ENCODE peak calls at places on chromosomes 7 and 10, in six cellular contexts. F is psoas muscle, L is cardiac fibroblast, W is type B pancreatic cell, M is fibroblast of lung, E is ovary. Z is an unnamed sample.

GRCh38 chr10:91251430-91252056 is 31.1 kb downstream of the PCGF5 start:
- DNase-seq in F (peak), L (peak), M (peak), W (no peak), E (peak), Z (peak)

GRCh38 chr10:14604181-14605142 is 170.2 kb downstream of the FAM107B start:
- DNase-seq in W (peak), F (peak), L (peak), E (peak), M (peak), Z (peak)

GRCh38 chr7:55309040-55309991 is 55.8 kb upstream of the LANCL2 start:
- DNase-seq in F (no peak), W (no peak), M (peak), E (no peak), L (peak), Z (peak)

GRCh38 chr7:94417261-94417660 is 22.6 kb downstream of the COL1A2 start:
- DNase-seq in F (no peak), W (no peak), L (peak), E (no peak), M (no peak), Z (no peak)

GRCh38 chr7:52197234-52197633 is 838.2 kb upstream of the POM121L12 start:
- DNase-seq in W (no peak), M (no peak), F (no peak), E (no peak), L (no peak), Z (no peak)

GRCh38 chr10:11382187-11382586 is 229.3 kb downstream of the USP6NL start:
- DNase-seq in L (no peak), W (no peak), F (no peak), E (no peak), M (no peak), Z (no peak)

GRCh38 chr7:22858640-22859561 is 36.3 kb upstream of the TOMM7 start:
- DNase-seq in F (no peak), E (no peak), L (peak), M (peak), W (no peak), Z (peak)

GRCh38 chr7:55172881-55173609 is 154.2 kb downstream of the EGFR start:
- DNase-seq in F (no peak), M (no peak), L (no peak), W (no peak), E (no peak), Z (no peak)

GRCh38 chr10:124290095-124290795 is 128.5 kb downstream of the OAT start:
- DNase-seq in M (peak), E (no peak), W (peak), L (peak), F (no peak), Z (peak)

GRCh38 chr10:94123253-94123995 is 129.7 kb downstream of the PLCE1 start:
- DNase-seq in L (peak), W (no peak), E (no peak), F (no peak), M (peak), Z (peak)

GRCh38 chr10:130992802-130993523 is 318.6 kb downstream of the TCERG1L start:
- DNase-seq in M (no peak), W (no peak), F (no peak), L (no peak), E (no peak), Z (no peak)

GRCh38 chr7:134034652-134035051 is 92.5 kb upstream of the LRGUK start:
- DNase-seq in M (no peak), W (no peak), L (no peak), E (no peak), F (no peak), Z (no peak)

GRCh38 chr7:151416135-151416740 is 6.4 kb upstream of the WDR86 start:
- DNase-seq in W (no peak), E (no peak), M (no peak), F (no peak), L (no peak), Z (no peak)

GRCh38 chr7:133887459-133887858 is 239.7 kb upstream of the LRGUK start:
- DNase-seq in M (peak), E (no peak), F (no peak), W (no peak), L (no peak), Z (peak)

GRCh38 chr7:42964849-42965805 is 33.0 kb downstream of the MRPL32 start:
- DNase-seq in E (no peak), W (no peak), L (peak), F (no peak), M (peak), Z (peak)

GRCh38 chr7:148337566-148337965 is 253.0 kb upstream of the C7orf33 start:
- DNase-seq in W (no peak), E (no peak), L (no peak), M (no peak), F (no peak), Z (no peak)

GRCh38 chr7:64686493-64687184 is 20.7 kb downstream of the ZNF107 start:
- DNase-seq in L (no peak), W (no peak), M (no peak), F (no peak), E (no peak), Z (no peak)

GRCh38 chr7:76386691-76387260 is 22.7 kb downstream of the SSC4D start:
- DNase-seq in F (peak), E (no peak), M (peak), L (peak), W (no peak), Z (no peak)

GRCh38 chr7:68321776-68322496 is 1276.3 kb upstream of the AUTS2 start:
- DNase-seq in M (peak), L (no peak), E (peak), W (no peak), F (no peak), Z (no peak)

GRCh38 chr10:125720002-125720382 is 483 bp downstream of the EDRF1 start:
- DNase-seq in M (peak), W (no peak), L (peak), E (no peak), F (no peak), Z (peak)

GRCh38 chr10:113880236-113880635 is 25.8 kb downstream of the NHLRC2 start:
- DNase-seq in W (no peak), L (peak), E (no peak), F (no peak), M (peak), Z (no peak)

GRCh38 chr7:33661430-33662160 is 243.7 kb upstream of the BMPER start:
- DNase-seq in E (no peak), F (no peak), M (no peak), L (no peak), W (no peak), Z (no peak)
- TF ChIP-seq CTCF in E (no peak), F (no peak), M (no peak), L (no peak), W (no peak), Z (no peak)

DNA sequence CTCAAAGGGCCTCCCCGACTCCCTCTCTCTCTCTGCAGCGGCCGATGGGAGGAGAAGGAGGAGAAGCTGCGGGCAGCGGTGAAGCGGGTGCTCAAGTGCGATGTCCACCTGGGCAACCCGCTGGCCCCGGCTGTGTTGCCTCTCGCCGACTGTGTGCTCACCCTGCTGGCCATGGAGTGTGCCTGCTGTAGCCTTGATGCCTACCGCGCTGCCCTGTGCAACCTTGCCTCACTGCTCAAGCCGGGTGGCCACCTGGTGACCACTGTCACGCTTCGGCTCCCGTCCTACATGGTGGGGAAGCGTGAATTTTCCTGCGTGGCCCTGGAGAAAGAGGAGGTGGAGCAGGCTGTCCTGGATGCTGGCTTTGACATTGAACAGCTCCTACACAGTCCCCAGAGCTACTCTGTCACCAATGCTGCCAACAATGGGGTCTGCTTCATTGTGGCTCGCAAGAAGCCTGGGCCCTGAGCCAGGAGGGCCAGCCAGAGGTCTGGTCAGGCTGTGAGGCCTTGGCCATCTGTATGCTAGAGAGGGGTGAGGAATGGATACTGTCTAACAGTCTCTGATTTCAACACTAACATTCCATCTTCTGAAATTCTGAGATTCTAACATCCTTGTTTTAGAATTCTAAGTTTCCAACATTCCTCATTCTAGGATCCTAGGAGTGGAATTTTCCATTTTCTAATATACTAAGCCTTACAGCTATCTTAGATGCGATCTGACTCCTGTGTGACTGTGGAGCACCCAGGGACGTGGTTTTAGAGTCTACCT is 3.6 kb downstream of the INMT start:
- DNase-seq in F (peak), M (peak), L (no peak), W (no peak), E (no peak), Z (peak)
- TF ChIP-seq CTCF in F (no peak), M (no peak), L (no peak), W (no peak), E (no peak), Z (no peak)

GRCh38 chr7:374706-375490 is 84.9 kb downstream of the FOXL3 start:
- DNase-seq in M (no peak), F (no peak), W (peak), E (peak), L (no peak), Z (no peak)

GRCh38 chr7:373818-374705 is 84.1 kb downstream of the FOXL3 start:
- DNase-seq in E (peak), M (no peak), L (no peak), W (no peak), F (no peak), Z (no peak)

GRCh38 chr7:371779-372545 is 82.0 kb downstream of the FOXL3 start:
- DNase-seq in W (no peak), E (no peak), L (no peak), F (peak), M (no peak), Z (no peak)

GRCh38 chr7:372546-372938 is 82.6 kb downstream of the FOXL3 start:
- DNase-seq in W (no peak), F (no peak), L (no peak), E (no peak), M (no peak), Z (no peak)

GRCh38 chr7:372939-373791 is 83.2 kb downstream of the FOXL3 start:
- DNase-seq in E (peak), W (no peak), L (no peak), M (peak), F (no peak), Z (no peak)
- TF ChIP-seq CTCF in E (no peak), W (no peak), L (no peak), M (no peak), F (no peak), Z (no peak)

DNA sequence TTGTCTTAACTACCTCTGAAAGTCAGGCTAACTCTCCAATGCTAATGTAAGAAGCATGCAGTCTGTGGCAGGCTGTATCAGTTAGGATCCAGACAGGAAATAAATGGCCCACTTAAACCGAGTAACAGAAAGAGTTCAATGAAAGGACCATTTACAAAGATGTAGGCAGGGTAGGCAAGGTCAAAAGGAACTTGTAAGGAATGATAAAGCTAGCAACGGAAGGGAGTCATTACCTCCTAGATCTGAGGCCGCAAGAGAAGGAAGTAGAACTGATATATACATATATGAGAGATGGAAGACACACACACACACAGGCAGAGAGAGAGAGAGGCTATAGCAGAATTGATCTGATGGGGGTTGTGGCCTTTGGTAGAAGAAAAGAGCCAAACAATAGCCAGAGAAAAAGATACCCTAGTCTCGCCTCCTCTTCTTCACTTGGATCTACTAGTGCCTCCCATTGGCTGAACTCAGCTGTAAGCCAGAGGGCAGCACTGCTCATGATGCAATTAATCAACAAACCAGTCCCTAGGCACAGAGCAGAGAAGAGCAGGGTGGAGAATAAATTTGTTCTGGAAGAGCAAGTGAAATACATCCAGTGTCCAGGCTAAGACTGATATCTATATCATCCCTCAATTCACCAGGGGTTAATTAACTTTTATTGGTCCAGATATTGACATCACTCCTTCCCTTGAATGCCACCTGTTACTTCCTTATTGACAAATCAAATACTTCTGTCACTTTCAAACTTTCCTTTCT is 91.2 kb downstream of the LSMEM1 start:
- DNase-seq in W (no peak), F (no peak), E (no peak), L (no peak), M (no peak), Z (no peak)
- TF ChIP-seq CTCF in W (no peak), F (no peak), E (no peak), L (no peak), M (no peak), Z (peak)

DNA sequence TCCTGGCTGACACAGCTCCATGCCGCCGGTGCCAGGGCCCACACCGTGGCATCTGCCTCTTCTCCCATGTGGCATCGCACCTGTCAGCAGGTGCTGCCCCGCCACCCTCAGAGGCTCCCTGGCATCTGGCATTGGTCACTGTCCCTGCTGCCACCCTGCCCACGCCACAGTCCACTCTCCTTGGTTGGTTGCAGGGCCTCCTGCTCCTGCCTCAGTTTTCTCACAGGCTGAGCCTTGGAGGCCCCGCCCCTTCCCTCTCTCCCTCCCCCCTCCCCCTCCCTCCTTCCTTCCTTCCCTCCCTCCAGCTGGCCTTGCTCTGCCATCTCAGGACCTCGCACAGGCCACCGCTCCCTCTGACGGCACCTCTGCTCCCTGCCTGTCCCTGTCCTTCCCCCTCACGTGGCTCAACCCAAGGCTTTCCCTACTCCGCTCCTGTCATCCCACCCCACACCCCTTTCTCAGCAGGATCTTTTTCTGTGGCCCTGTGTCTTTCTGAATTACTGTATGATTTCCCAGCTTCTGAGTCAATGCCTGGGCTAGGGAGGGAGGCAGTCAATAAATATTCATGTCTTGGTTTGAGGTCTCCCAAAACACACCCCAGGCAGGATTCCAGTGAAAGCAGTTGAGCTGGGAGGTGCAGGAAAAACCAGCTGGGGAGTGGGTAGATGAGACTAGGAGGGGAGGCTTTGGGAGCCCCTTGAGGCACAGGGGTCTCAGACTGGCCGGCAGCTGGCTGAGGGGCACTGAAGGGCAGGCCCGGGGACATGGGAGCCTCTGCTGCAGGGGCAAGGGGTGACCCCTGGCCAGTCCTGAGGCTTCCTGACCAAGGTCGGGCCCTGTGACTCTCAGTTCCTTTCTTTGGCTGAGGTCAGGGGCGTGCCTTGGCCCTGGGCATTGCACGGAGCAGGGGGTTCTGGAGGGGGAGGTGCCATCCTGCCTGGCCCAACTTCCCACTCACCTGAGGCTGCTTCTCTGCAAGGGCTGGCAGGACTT is 87.6 kb downstream of the INPP5A start:
- DNase-seq in F (no peak), E (peak), W (no peak), M (no peak), L (no peak), Z (no peak)
- TF ChIP-seq CTCF in F (no peak), E (no peak), W (no peak), M (no peak), L (no peak), Z (no peak)

GRCh38 chr7:128916643-128916915 is 6.1 kb upstream of the KCP start:
- DNase-seq in F (no peak), M (no peak), E (no peak), W (no peak), L (no peak), Z (no peak)

GRCh38 chr7:128913856-128914565 is 3.5 kb upstream of the KCP start:
- DNase-seq in L (no peak), F (no peak), E (no peak), M (no peak), W (no peak), Z (no peak)

GRCh38 chr7:128915271-128915819 is 4.8 kb upstream of the KCP start:
- DNase-seq in E (no peak), F (no peak), M (no peak), W (no peak), L (no peak), Z (no peak)

GRCh38 chr7:128915841-128916642 is 5.5 kb upstream of the KCP start:
- DNase-seq in E (no peak), F (no peak), L (no peak), W (peak), M (no peak), Z (no peak)

DNA sequence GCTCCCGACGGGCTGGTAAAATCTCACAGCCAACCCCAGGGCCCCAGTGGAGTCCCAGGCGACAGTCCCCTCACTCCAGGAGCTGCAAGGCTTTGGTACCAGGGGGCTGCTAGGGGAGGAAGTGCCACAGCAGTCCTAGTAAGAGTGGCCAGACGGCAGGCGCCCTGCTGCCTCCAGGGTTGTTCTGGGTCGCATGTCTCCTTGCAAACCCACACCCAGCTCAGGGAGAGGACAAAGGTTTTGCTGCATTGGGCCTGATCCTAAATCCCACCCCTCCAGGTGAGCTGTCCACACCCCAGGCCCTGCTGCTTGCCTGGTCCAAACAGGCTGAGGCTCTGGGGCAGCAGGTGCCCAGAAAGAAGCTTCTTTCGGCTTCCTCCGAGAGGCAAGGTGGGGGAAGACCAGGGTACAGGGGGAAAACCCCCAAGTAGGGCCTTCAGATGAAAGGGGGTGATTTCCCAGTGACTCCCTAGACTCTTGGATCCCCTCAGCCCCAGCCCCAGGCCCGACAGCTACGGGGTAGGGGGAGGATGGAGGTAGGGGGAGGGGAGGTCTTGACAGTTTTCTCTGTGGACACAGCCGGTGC is 4.2 kb upstream of the KCP start:
- DNase-seq in E (no peak), W (no peak), F (no peak), L (no peak), M (no peak), Z (no peak)
- TF ChIP-seq CTCF in E (no peak), W (no peak), F (no peak), L (no peak), M (no peak), Z (no peak)

GRCh38 chr10:104638861-104639594 is 2.1 kb upstream of the SORCS3 start:
- DNase-seq in E (no peak), M (no peak), F (no peak), L (no peak), W (peak), Z (no peak)
- TF ChIP-seq CTCF in E (no peak), M (no peak), F (no peak), L (peak), W (peak), Z (peak)

DNA sequence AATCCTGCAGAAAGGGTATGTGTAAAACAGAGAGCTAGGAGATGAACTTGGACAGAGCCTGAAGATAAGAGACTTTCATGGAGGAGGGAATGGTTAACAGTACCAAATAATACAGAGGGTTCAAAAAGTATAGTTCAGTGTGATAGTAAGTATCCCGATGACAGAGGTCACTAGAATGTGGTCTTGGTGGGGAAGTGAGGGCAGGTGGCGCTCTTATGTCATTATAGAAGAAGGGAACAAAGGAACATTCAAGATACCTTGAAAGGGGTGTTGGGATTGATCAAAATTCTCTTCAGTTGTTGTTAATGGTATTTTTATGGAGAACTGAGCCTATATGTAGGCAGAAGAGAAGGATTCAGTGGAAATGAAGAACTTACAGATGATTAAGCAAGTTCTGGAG is 312.5 kb downstream of the SUGCT start:
- DNase-seq in E (no peak), W (no peak), L (no peak), F (no peak), M (no peak), Z (no peak)
- TF ChIP-seq CTCF in E (no peak), W (no peak), L (no peak), F (no peak), M (no peak), Z (no peak)

GRCh38 chr7:158881731-158882130 is 25.4 kb downstream of the DYNC2I1 start:
- DNase-seq in M (no peak), F (no peak), W (no peak), E (no peak), L (no peak), Z (no peak)

GRCh38 chr7:158887594-158887993 is 31.2 kb downstream of the DYNC2I1 start:
- DNase-seq in F (no peak), M (no peak), L (no peak), W (no peak), E (no peak), Z (no peak)

GRCh38 chr7:158880973-158881372 is 24.6 kb downstream of the DYNC2I1 start:
- DNase-seq in M (no peak), L (no peak), W (no peak), F (no peak), E (no peak), Z (no peak)

DNA sequence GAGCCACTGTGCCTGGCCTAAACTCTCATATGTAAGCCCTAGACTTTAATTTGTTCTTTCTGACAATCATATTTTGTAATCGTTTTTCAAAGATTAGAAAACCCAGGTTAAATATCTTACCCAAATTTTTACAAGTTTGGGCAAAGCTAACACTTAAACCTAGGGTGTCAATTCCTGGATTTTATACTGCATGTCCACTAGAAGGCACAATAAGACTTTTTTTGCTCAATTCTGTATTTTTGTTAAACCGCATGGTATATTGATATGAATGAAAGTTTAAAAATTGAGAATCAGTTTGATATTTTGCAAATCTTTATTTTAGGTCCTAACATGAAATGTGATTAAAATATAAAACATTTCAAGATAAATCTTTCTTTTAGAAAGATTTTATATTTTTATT is 29.3 kb downstream of the DYNC2I1 start:
- DNase-seq in F (no peak), L (peak), W (no peak), E (no peak), M (no peak), Z (peak)
- TF ChIP-seq CTCF in F (peak), L (peak), W (peak), E (peak), M (peak), Z (peak)

Z was measured in fibroblast of villous mesenchyme.